ENCODE peak calls at places on chromosomes 13 and 19, in eight cellular contexts. I, J, S, A, C, X, N and H are unnamed samples.

GRCh38 chr19:6543866-6544347 is 13.1 kb downstream of the TNFSF9 start:
- DNase-seq in I (no peak), J (peak), S (peak), A (no peak), C (no peak), X (no peak), N (no peak), H (peak)

GRCh38 chr19:43765109-43765876 is 10.5 kb upstream of the SMG9 start:
- DNase-seq in I (peak), J (peak), S (peak), A (peak), C (peak), X (peak), N (peak), H (peak)

GRCh38 chr13:48431987-48432615 is 19.2 kb upstream of the LPAR6 start:
- DNase-seq in I (no peak), J (no peak), S (no peak), A (no peak), C (peak), X (no peak), N (no peak), H (no peak)

GRCh38 chr13:112457485-112457884 is 81.3 kb downstream of the SPACA7 start:
- DNase-seq in I (no peak), J (no peak), S (no peak), A (no peak), C (no peak), X (no peak), N (no peak), H (no peak)

GRCh38 chr13:111461445-111462149 is 141.2 kb downstream of the TEX29 start:
- DNase-seq in I (no peak), J (no peak), S (no peak), A (no peak), C (no peak), X (no peak), N (no peak), H (no peak)

GRCh38 chr19:45251452-45252354 is 632 bp downstream of the MARK4 start:
- DNase-seq in I (no peak), J (peak), S (no peak), A (peak), C (peak), X (no peak), N (no peak), H (peak)

GRCh38 chr19:1249298-1249989 is 1.1 kb downstream of the MIDN start:
- DNase-seq in I (peak), J (peak), S (peak), A (peak), C (peak), X (peak), N (peak), H (peak)

GRCh38 chr19:44607049-44607448 is 6.3 kb upstream of the IGSF23 start:
- DNase-seq in I (no peak), J (no peak), S (no peak), A (no peak), C (peak), X (no peak), N (no peak), H (no peak)

GRCh38 chr13:59531571-59532091 is 632.1 kb downstream of the DIAPH3 start:
- DNase-seq in I (peak), J (no peak), S (peak), A (peak), C (peak), X (no peak), N (peak), H (no peak)

GRCh38 chr19:30111051-30111450 is 169.0 kb downstream of the URI1 start:
- DNase-seq in I (no peak), J (no peak), S (no peak), A (no peak), C (no peak), X (no peak), N (no peak), H (no peak)

GRCh38 chr13:41827507-41828213 is 133.2 kb downstream of the VWA8 start:
- DNase-seq in I (no peak), J (no peak), S (no peak), A (no peak), C (peak), X (no peak), N (peak), H (no peak)

GRCh38 chr13:21012211-21012610 is 49.2 kb downstream of the LATS2 start:
- DNase-seq in I (no peak), J (no peak), S (no peak), A (no peak), C (no peak), X (no peak), N (no peak), H (no peak)

GRCh38 chr19:10420444-10421239 is at the start of gene PDE4A:
- DNase-seq in I (no peak), J (peak), S (peak), A (no peak), C (no peak), X (no peak), N (no peak), H (peak)

GRCh38 chr13:77337159-77337558 is 10.3 kb upstream of the MYCBP2 start:
- DNase-seq in I (no peak), J (peak), S (no peak), A (no peak), C (no peak), X (no peak), N (no peak), H (no peak)

GRCh38 chr13:34570954-34571353 is 371.1 kb upstream of the NBEA start:
- DNase-seq in I (no peak), J (no peak), S (no peak), A (no peak), C (no peak), X (no peak), N (no peak), H (no peak)

GRCh38 chr13:33761744-33762143 is 56.2 kb upstream of the RFC3 start:
- DNase-seq in I (no peak), J (no peak), S (no peak), A (peak), C (no peak), X (no peak), N (no peak), H (no peak)

GRCh38 chr19:20162821-20163220 is 4.2 kb upstream of the ZNF486 start:
- DNase-seq in I (no peak), J (no peak), S (peak), A (peak), C (no peak), X (no peak), N (no peak), H (no peak)

GRCh38 chr19:7870571-7871279 is 3.5 kb downstream of the PRR36 start:
- DNase-seq in I (peak), J (peak), S (peak), A (peak), C (peak), X (peak), N (no peak), H (peak)

GRCh38 chr13:35514801-35515502 is 38.5 kb upstream of the MAB21L1 start:
- DNase-seq in I (no peak), J (no peak), S (no peak), A (no peak), C (no peak), X (no peak), N (no peak), H (no peak)

GRCh38 chr13:50581586-50582196 is 261.8 kb downstream of the DLEU7 start:
- DNase-seq in I (no peak), J (no peak), S (no peak), A (no peak), C (no peak), X (no peak), N (no peak), H (no peak)

GRCh38 chr19:16180611-16181010 is 4.6 kb upstream of the FAM32A start:
- DNase-seq in I (no peak), J (no peak), S (no peak), A (no peak), C (peak), X (no peak), N (no peak), H (no peak)

GRCh38 chr19:45632468-45633196 is 6.6 kb downstream of the EML2 start:
- DNase-seq in I (peak), J (peak), S (no peak), A (peak), C (peak), X (no peak), N (peak), H (no peak)

GRCh38 chr13:99371956-99372355 is 64.8 kb upstream of the GPR183 start:
- DNase-seq in I (no peak), J (no peak), S (peak), A (no peak), C (no peak), X (peak), N (no peak), H (no peak)

GRCh38 chr19:55386515-55386947 is 799 bp downstream of the RPL28 start:
- DNase-seq in I (no peak), J (no peak), S (no peak), A (no peak), C (no peak), X (no peak), N (no peak), H (no peak)

DNA sequence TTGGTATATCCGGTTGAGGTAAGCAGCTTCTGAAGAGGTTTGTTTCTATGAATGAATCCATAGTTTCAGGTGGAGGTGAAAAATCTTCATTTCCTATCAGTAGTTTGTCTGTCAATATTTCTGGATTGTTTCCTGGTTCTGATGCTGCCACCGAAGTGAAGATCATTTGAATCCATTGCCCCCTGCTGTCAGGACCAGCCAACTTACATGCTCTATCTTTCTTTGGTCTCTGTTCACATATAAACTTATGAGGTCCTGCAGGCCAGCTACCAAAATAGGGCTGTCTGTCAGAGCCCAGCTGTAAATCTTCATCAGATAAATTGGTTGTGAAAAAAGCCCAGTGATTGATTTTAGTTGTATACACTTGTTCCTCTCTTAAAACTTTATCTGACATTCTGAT is 15.2 kb upstream of the N4BP2L1 start:
- DNase-seq in I (no peak), J (peak), S (peak), A (peak), C (no peak), X (peak), N (no peak), H (peak)
- TF ChIP-seq CTCF in I (peak), J (peak), S (peak), A (no peak), C (no peak), X (peak), N (no peak), H (peak)

GRCh38 chr19:49422407-49423277 is 599 bp downstream of the PTH2 start:
- DNase-seq in I (peak), J (peak), S (peak), A (peak), C (peak), X (peak), N (no peak), H (peak)
- TF ChIP-seq CTCF in I (peak), J (peak), S (peak), A (peak), C (peak), X (peak), N (peak), H (peak)

DNA sequence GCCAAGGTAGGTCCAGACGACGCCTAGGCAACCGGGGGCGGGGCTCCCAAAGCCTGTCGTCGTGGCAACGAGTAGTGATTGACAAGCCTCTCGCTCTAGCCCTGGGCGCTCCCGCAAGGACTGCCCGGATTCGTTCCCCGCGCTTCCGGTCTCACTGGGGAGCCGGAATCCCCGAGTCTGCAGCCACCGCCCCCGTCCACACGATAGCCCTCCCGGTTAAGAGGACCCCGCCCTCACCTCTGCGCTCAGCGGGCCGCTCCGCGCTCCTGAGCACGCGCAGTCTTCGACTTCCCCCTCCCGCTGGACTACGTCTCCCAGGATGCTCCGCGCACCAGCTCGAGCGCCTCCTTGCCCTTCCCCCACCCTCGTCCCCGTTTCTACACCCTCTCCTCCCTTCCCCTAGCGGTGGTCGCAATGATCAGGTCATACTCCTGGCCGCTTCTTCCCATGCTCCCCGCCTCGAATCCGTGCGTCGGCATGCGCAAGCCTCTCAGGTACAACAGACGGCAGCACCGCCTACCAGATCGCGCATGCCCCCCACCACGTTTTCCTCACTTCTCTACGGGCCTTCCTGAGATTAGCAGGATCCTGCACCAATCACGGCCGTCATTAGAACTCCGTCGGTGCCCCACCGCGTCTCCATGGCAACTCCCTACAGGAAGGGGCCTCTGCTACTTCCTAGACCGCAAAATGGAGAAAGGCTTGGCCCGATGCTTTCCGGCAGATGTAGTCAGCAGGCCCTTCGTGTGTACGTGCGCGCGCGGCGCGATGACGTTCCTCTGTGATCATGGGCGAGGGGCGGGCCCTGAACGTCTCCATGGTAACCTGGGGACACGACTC is at the start of gene MZF1:
- DNase-seq in I (peak), J (peak), S (peak), A (peak), C (peak), X (peak), N (peak), H (peak)
- TF ChIP-seq CTCF in I (peak), J (peak), S (no peak), A (no peak), C (peak), X (no peak), N (peak), H (no peak)

DNA sequence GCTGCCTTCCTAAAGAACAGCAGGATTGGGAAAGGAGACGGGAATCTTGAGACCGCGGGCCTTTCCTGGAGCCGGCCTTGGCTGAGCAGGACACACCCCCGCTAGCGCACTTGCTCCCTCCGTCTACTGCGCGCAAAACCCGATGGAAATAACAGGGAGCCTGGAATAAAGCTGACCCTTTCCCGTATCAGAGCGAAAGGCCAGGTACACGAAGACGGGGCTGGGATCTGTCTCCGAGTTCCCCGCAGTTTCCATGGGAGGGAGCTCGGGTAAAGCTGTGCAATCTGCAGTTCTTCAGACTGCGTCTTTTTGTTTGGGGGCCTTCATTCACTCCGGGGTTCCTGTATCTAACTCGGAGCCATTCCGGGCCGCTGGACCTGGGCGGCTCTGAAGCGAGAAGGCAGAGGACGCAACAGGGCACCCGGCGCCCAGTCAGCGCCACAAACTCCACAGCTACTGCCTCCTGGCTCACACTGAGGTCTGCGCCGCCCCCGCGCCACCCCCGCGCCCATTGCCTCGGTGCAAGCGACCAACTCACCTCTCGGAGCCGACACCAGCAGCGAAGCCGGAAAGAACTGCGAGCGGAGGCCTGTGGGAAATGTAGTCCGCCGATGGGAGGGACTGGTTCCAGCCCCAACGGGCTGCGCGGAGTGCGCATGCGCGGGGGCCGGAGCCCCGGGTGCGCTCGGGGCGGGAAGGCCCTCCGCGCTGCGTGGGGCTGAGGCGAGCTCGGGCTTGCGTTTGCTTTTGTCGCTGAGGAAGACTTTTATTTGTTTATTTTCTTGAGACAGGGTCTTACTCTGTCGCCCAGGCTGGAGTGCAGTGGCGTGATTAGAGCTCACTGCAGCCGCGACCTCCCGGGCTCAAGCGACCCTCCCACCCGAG is at the start of gene ZFP14:
- DNase-seq in I (peak), J (peak), S (peak), A (peak), C (peak), X (peak), N (peak), H (peak)
- TF ChIP-seq CTCF in I (no peak), J (peak), S (peak), A (no peak), C (peak), X (peak), N (peak), H (peak)

GRCh38 chr13:101785858-101786257 is 333.4 kb downstream of the ITGBL1 start:
- DNase-seq in I (no peak), J (peak), S (no peak), A (peak), C (no peak), X (no peak), N (no peak), H (no peak)
- TF ChIP-seq CTCF in I (no peak), J (no peak), S (no peak), A (no peak), C (no peak), X (no peak), N (no peak), H (no peak)